ENCODE peak calls at places on chromosomes 12 and 14, in seven cellular contexts. Q, X, Y, M, U, Z and R are unnamed samples.

GRCh38 chr12:118302053-118302452 is 70.7 kb downstream of the TAOK3 start:
- DNase-seq in X (no peak), U (no peak), Q (no peak), Z (no peak), M (no peak), Y (peak; percentile 43), R (no peak)

GRCh38 chr12:27012239-27012981 is 1.8 kb downstream of the TM7SF3 start:
- DNase-seq in Q (no peak), M (no peak), Y (no peak), Z (no peak), U (no peak), X (no peak), R (no peak)

GRCh38 chr12:8609061-8609570 is 3.5 kb downstream of the AICDA start:
- DNase-seq in Y (peak; percentile 67), X (no peak), Q (peak; percentile 60), Z (no peak), U (no peak), M (no peak), R (peak; percentile 43)

GRCh38 chr12:1993871-1994371 is 10.3 kb downstream of the DCP1B start:
- DNase-seq in X (no peak), U (no peak), M (no peak), Q (no peak), Y (peak; percentile 64), Z (no peak), R (no peak)

GRCh38 chr12:124422142-124422569 is 127.3 kb downstream of the RFLNA start:
- DNase-seq in U (no peak), Y (no peak), Z (no peak), X (peak; percentile 77), M (peak; percentile 93), Q (peak; percentile 58), R (peak; percentile 96)

GRCh38 chr12:132116709-132117557 is 27.2 kb downstream of the DDX51 start:
- DNase-seq in M (no peak), Y (no peak), Q (no peak), U (peak; percentile 73), Z (no peak), X (no peak), R (no peak)

GRCh38 chr12:132400011-132400641 is 70.7 kb upstream of the GALNT9 start:
- DNase-seq in X (no peak), U (no peak), M (peak; percentile 52), Q (no peak), Y (peak; percentile 8), Z (no peak), R (peak; percentile 9)

GRCh38 chr14:95668235-95668772 is 17.9 kb upstream of the TCL1B start:
- DNase-seq in Z (no peak), X (no peak), Q (no peak), Y (no peak), M (no peak), U (no peak), R (no peak)

GRCh38 chr12:4506870-4507269 is 31.8 kb upstream of the RAD51AP1 start:
- DNase-seq in Y (peak; percentile 21), U (no peak), M (no peak), X (no peak), Z (no peak), Q (no peak), R (no peak)

GRCh38 chr14:67541448-67542387 is 8.6 kb downstream of the PLEKHH1 start:
- DNase-seq in X (peak; percentile 76), M (no peak), Y (no peak), Z (no peak), U (no peak), Q (no peak), R (no peak)

GRCh38 chr12:12718853-12719252 is 1.7 kb downstream of the CDKN1B start:
- DNase-seq in M (no peak), Q (peak; percentile 39), Z (no peak), X (no peak), U (no peak), Y (peak; percentile 27), R (no peak)

GRCh38 chr12:84313326-84313675 is 599.3 kb downstream of the SLC6A15 start:
- DNase-seq in U (no peak), X (no peak), Y (no peak), M (no peak), Z (no peak), Q (no peak), R (no peak)

GRCh38 chr12:132251310-132251709 is 78.1 kb downstream of the GALNT9 start:
- DNase-seq in M (peak; percentile 59), Y (no peak), U (no peak), X (no peak), Z (no peak), Q (no peak), R (no peak)

GRCh38 chr12:131755305-131756113 is 44.6 kb downstream of the SFSWAP start:
- DNase-seq in Q (peak; percentile 78), Y (peak; percentile 9), M (no peak), X (no peak), Z (no peak), U (no peak), R (peak; percentile 58)

DNA sequence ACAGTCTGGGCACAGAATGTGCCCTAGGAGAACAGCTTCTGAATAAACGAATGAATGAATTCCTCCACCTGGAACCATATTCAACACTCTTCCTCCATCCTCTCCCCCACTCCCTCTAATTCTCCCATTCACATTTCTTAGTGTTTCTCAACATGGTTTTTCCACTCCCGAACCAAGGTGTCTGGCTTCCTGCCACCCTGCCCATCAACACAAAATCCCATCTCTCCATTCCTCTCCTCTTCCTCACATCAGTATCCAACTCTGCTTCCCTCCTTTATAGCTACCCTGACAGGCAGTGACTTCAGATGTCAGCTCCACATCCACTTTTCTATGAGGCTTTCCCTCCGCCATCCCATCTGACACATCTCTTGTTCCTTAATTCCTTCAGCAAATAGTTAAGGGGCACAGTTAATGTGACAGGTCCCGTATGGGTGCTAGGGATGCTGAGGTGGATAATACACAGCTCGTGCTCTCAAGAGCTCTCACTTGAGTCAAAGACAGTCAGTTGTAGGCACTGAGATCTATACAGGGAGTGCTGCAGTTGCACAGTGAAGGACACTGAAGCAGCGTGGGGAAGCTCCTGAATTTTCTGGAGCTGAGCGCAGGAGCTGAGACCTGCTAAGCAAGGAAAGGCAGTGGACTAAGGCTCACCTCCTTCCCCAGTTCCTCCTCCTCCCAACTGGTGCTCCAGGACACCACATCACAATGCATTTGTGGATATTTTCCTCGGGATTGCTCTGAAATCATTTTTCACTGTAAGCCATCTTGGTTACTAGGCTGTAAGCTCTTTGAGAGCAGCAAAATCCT is 2.7 kb downstream of the TNFRSF1A start:
- DNase-seq in U (no peak), Q (no peak), Z (no peak), M (no peak), Y (peak; percentile 32), X (no peak), R (no peak)
- H3K27ac ChIP-seq in U (peak overlapping the region; percentile 99), Q (peak overlapping the region; percentile 95), Z (peak overlapping the region; percentile 71), M (peak overlapping the region; percentile 100), Y (peak overlapping the region; percentile 38), X (peak overlapping the region; percentile 99), R (peak overlapping the region; percentile 79)

DNA sequence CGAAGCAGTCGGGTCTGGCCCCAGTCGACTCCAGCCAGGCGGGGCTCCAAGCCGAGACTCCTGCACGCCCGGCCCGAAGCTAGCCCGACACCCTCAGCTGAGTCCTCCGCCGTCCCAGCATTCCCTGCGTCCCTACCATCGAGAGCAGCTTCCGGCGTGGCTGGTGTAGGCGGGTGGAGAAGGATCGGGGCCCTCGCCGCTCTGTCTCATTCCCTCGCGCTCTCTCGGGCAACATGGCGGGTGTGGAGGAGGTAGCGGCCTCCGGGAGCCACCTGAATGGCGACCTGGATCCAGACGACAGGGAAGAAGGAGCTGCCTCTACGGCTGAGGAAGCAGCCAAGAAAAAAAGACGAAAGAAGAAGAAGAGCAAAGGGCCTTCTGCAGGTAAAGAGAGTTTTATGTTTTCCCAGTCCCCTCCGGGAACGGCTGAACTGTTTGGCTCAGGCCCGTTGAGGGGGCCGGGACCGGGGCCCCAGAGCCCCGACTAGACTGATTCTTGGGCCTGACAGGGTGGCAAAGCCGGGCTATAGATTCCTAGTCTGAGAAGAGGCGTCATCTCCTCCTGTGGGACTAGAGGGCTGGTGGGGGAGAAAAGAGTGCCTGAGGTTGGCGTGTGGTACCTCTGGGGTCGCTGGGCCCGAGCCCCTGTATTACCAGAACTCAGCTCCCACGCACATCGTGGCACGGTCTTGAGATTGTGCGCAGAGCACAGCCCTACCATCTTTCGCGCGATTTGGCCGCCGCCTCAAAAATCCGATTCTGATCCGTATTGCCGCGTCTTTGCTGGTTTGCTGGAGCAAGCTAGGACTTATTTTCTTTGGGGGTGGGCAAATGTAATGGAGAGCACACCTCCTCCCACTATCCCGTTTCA is at the start of gene METAP2:
- DNase-seq in Q (peak; percentile 98), X (peak; percentile 97), Z (peak; percentile 87), M (peak; percentile 99), Y (peak; percentile 98), U (peak; percentile 97), R (peak; percentile 97)
- TF ChIP-seq CTCF in Q (no peak), X (no peak), Z (no peak), M (no peak), Y (no peak), U (no peak), R (no peak)

GRCh38 chr14:80930836-80931389 is 10.6 kb downstream of the CEP128 start:
- DNase-seq in M (no peak), X (no peak), Z (peak; percentile 45), U (no peak), Q (peak; percentile 3), Y (peak; percentile 87), R (no peak)
- H3K27ac ChIP-seq in M (no peak overlapping the region), X (peak overlapping the region; percentile 27), Z (peak overlapping the region; percentile 36), U (no peak overlapping the region), Q (no peak overlapping the region), Y (peak overlapping the region; percentile 65), R (no peak overlapping the region)

DNA sequence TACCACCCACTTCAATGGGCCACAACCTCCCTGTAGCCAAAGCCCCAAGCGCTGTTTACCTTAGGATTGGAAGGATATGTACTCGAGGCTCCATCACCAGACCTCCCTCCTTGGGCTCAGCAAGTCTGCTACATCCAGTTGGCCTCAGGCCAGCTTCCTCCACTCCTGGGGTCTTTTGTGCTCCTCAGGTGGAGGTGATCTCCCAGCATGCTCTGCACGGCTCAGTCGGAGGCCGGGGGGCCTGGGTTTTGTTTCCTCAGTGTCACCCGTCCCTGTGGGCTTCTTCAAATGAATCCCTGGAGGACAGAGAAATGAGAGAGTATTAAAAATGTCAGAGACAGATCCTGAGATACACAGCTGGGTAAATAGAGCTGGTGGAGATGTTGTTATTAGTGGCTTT is 723.1 kb upstream of the TBX3 start:
- DNase-seq in U (no peak), Q (no peak), X (no peak), Z (no peak), M (no peak), Y (no peak), R (no peak)
- TF ChIP-seq CTCF in U (no peak), Q (no peak), X (no peak), Z (no peak), M (no peak), Y (no peak), R (no peak)